ENCODE peak calls at places on chromosomes 6 and 20, in five cellular contexts. W is K562, H is GM12878, B is H1, X is HepG2. Q is an unnamed sample.

GRCh38 chr20:57747889-57748456 is 38.2 kb upstream of the PMEPA1 start:
- DNase-seq in H (no peak), B (no peak), W (no peak), X (no peak), Q (no peak)

GRCh38 chr20:23291575-23292240 is 58.9 kb upstream of the NXT1 start:
- DNase-seq in H (no peak), B (no peak), W (no peak), X (no peak), Q (no peak)

GRCh38 chr6:163902993-163903392 is 488.5 kb downstream of the QKI start:
- DNase-seq in H (no peak), W (no peak), B (no peak), X (no peak), Q (no peak)

GRCh38 chr6:155313602-155314091 is 637 bp downstream of the TFB1M start:
- DNase-seq in X (peak), H (no peak), W (peak), B (no peak), Q (no peak)

GRCh38 chr20:24403410-24403809 is 66.0 kb upstream of the SYNDIG1 start:
- DNase-seq in B (no peak), X (no peak), W (no peak), H (no peak), Q (no peak)

GRCh38 chr6:137892271-137892708 is 25.2 kb downstream of the TNFAIP3 start:
- DNase-seq in W (no peak), H (no peak), B (no peak), X (no peak), Q (no peak)

GRCh38 chr20:32534661-32535240 is 50.4 kb downstream of the NOL4L start:
- DNase-seq in W (no peak), B (no peak), X (no peak), H (no peak), Q (peak)

GRCh38 chr6:150451767-150452641 is 83.2 kb downstream of the IYD start:
- DNase-seq in B (no peak), X (no peak), H (no peak), W (no peak), Q (no peak)

GRCh38 chr6:48111143-48111506 is at the start of gene PTCHD4:
- DNase-seq in W (no peak), B (no peak), H (no peak), X (peak), Q (no peak)

GRCh38 chr6:17226269-17226668 is 54.9 kb upstream of the RBM24 start:
- DNase-seq in X (no peak), W (no peak), B (no peak), H (no peak), Q (no peak)

GRCh38 chr20:8981482-8981881 is 87.4 kb upstream of the PLCB4 start:
- DNase-seq in W (no peak), X (no peak), B (no peak), H (no peak), Q (no peak)

GRCh38 chr6:170101281-170102035 is 189.4 kb downstream of the DLL1 start:
- DNase-seq in B (peak), W (no peak), X (no peak), H (no peak), Q (no peak)

GRCh38 chr20:25496968-25497401 is 88.3 kb downstream of the NINL start:
- DNase-seq in H (no peak), B (no peak), X (no peak), W (no peak), Q (no peak)

GRCh38 chr20:25048519-25048952 is 9.4 kb downstream of the ACSS1 start:
- DNase-seq in W (no peak), X (no peak), H (no peak), B (no peak), Q (peak)

GRCh38 chr6:15546591-15546990 is 116.2 kb downstream of the DTNBP1 start:
- DNase-seq in H (no peak), W (no peak), X (no peak), B (no peak), Q (no peak)

GRCh38 chr20:30376767-30377658 is 880.5 kb upstream of the DEFB115 start:
- DNase-seq in H (peak), B (peak), W (peak), X (peak), Q (no peak)

GRCh38 chr6:136822051-136822378 is 377 bp upstream of the PEX7 start:
- DNase-seq in B (peak), X (no peak), W (no peak), H (no peak), Q (no peak)

GRCh38 chr6:42276008-42276890 is 58.6 kb upstream of the MRPS10 start:
- DNase-seq in H (no peak), W (no peak), X (no peak), B (no peak), Q (no peak)

GRCh38 chr20:62317167-62317655 is 14.4 kb downstream of the ADRM1 start:
- DNase-seq in B (no peak), X (no peak), W (no peak), H (no peak), Q (no peak)

GRCh38 chr6:169831450-169832246 is 80.2 kb downstream of the ERMARD start:
- DNase-seq in X (peak), B (peak), W (peak), H (no peak), Q (peak)

GRCh38 chr6:137016366-137016765 is 28.4 kb downstream of the IL20RA start:
- DNase-seq in W (no peak), B (no peak), X (no peak), H (no peak), Q (no peak)

GRCh38 chr6:134021396-134022122 is 30.9 kb downstream of the SLC2A12 start:
- DNase-seq in W (peak), X (no peak), H (no peak), B (no peak), Q (peak)

GRCh38 chr20:8562356-8562755 is 430.3 kb downstream of the PLCB1 start:
- DNase-seq in B (no peak), W (no peak), X (no peak), H (no peak), Q (no peak)

GRCh38 chr20:61135266-61135665 is 116.8 kb upstream of the CDH4 start:
- DNase-seq in X (no peak), W (no peak), H (no peak), B (no peak), Q (no peak)

GRCh38 chr20:4161447-4162251 is 146.3 kb upstream of the RNF24 start:
- DNase-seq in H (peak), B (no peak), X (peak), W (no peak), Q (no peak)

GRCh38 chr6:34130870-34131269 is 15.0 kb downstream of the GRM4 start:
- DNase-seq in W (no peak), X (no peak), B (no peak), H (no peak), Q (no peak)

GRCh38 chr6:158014505-158015187 is 33.0 kb downstream of the SYNJ2 start:
- DNase-seq in H (no peak), W (no peak), B (no peak), X (peak), Q (no peak)

GRCh38 chr6:63839485-63839884 is 203.9 kb downstream of the PHF3 start:
- DNase-seq in B (no peak), W (no peak), H (no peak), X (no peak), Q (no peak)

GRCh38 chr6:41167173-41167963 is 4.5 kb upstream of the TREM2 start:
- DNase-seq in B (peak), X (no peak), W (no peak), H (no peak), Q (no peak)

GRCh38 chr6:29505808-29506207 is 18.1 kb upstream of the MAS1L start:
- DNase-seq in B (peak), W (no peak), H (no peak), X (no peak), Q (no peak)

GRCh38 chr20:45817652-45818194 is 5.3 kb downstream of the UBE2C start:
- DNase-seq in B (no peak), W (no peak), H (no peak), X (no peak), Q (no peak)

GRCh38 chr20:36333841-36334240 is 27.7 kb downstream of the DLGAP4 start:
- DNase-seq in B (no peak), X (no peak), H (no peak), W (no peak), Q (no peak)

GRCh38 chr20:36334281-36335075 is 28.3 kb downstream of the DLGAP4 start:
- DNase-seq in W (no peak), H (no peak), B (no peak), X (no peak), Q (no peak)

GRCh38 chr20:36335187-36335870 is 29.2 kb downstream of the DLGAP4 start:
- DNase-seq in W (no peak), X (no peak), H (no peak), B (no peak), Q (no peak)

GRCh38 chr20:36330091-36330490 is 24.0 kb downstream of the DLGAP4 start:
- DNase-seq in W (no peak), B (no peak), X (no peak), H (no peak), Q (no peak)

DNA sequence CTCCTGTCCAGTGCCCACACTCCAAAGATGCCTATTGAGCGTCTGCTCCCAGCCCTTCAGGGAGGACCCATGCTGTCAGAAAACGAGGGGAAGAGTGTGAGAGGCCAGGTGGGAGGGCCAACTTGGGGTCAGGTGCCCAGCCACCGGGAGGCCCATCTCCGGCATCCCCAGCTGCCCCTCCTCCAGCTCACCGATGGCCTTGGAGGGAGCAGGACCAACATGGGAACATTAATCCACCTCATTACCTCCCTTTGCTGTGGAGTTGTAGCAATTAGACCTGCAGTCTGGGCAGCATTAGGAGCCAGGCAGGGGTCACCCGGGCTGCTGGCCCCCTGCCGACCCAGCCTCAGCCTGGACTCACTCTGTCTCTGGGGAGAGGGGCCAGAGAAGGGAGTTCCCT is 25.0 kb downstream of the DLGAP4 start:
- DNase-seq in B (no peak), H (no peak), X (no peak), W (no peak), Q (no peak)
- TF ChIP-seq GABPA in B (no peak), H (no peak), X (no peak), W (no peak), Q (no peak)

GRCh38 chr20:39041067-39041466 is 78.9 kb downstream of the DHX35 start:
- DNase-seq in X (no peak), H (no peak), B (no peak), W (no peak), Q (no peak)

GRCh38 chr20:39047417-39047985 is 85.4 kb downstream of the DHX35 start:
- DNase-seq in B (no peak), W (no peak), H (no peak), X (no peak), Q (no peak)

GRCh38 chr20:39042279-39043150 is 80.4 kb downstream of the DHX35 start:
- DNase-seq in B (no peak), H (no peak), X (no peak), W (no peak), Q (no peak)

GRCh38 chr20:39045676-39046075 is 83.5 kb downstream of the DHX35 start:
- DNase-seq in W (no peak), H (no peak), B (no peak), X (no peak), Q (no peak)

DNA sequence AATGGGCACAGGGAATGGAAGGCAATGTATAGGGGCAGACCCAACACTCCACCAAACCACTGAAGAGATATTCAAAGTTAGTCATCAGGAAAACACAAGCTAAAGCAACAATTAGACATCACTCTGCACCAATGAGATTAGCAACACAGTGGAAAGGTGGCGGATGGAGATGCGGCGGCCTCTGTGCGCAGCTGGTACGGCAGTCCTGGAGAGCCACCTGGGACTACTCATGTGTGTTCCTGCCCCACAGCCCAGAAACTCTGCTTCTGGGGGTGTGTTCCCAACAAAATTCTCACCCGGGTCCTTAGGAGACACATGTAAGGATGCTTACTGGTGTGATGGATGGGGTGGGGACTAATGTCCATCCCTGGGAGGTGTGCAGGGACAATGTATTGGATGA is 82.4 kb downstream of the DHX35 start:
- DNase-seq in H (no peak), B (no peak), X (no peak), W (no peak), Q (no peak)
- H3K4me3 ChIP-seq in H (no peak), B (no peak), X (no peak), W (no peak), Q (no peak)

DNA sequence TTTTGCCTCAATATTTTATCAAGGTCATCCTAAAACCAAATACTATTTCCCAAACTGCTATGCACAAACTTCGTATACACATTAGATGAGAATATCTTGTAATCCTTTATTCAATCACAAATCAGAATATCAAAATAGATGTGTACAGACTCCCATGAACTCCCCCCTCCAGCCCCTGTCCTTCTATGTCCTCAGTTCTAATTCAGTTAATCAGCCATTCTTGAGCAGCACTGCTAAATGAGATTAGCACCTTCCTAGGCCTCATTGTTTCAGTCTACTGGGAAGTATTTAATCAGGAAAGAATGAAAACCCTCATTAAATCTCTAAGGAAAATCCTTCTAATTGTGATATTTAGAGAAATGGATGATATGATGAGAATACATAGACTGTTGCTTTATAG is 36.6 kb downstream of the RCAN2 start:
- DNase-seq in X (no peak), H (no peak), W (no peak), B (no peak), Q (no peak)
- H3K27ac ChIP-seq in X (no peak), H (no peak), W (no peak), B (no peak), Q (no peak)

DNA sequence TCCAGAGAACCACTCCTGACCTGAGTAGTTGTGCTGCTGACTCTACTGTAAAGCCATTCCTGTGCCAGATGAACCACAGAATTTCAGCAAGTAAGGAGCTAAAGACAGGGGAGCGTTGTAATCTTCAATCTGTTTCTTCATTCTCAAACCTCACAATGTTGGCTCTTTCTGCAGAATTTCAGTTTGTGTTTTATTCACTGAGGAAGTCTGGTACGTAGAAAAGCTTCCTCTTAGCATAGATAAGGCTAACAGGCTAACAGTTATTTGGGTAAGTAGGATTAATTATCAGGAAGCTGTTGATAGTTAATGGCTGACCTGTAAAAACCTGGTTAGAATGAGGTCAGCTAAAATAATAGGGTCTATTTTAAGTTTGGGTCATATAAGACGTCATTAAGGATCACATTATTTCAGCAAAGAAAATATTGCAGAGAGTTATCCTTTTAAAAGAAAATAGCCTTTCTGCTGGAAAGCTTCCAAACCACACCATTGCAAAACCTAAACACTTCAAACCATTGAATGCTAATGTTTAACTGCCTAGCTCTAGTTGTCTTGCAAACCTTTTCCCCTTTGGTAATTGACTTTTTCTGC is 14.1 kb upstream of the TENT5A start:
- DNase-seq in H (no peak), B (no peak), X (peak), W (no peak), Q (peak)
- TF ChIP-seq GABPA in H (no peak), B (no peak), X (no peak), W (no peak), Q (no peak)

DNA sequence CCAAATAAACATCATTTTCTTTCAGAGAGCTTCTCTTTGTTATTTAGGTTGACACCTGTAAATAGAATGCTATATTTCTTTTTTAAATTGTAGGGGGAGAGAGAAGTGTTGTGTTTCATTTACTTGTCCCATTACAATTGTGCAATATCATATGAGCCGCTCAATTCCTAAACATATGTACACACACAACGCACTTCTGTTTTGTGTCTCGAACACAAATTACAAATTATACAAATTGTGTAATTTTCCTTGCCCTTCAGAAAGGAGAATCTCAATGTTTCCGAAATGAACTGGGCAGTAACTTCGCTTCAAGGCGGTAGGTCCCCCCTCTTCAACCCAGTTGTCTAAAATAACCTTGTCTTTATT is 2.6 kb upstream of the ABT1 start:
- DNase-seq in W (peak), B (no peak), X (no peak), H (no peak), Q (no peak)
- H3K4me3 ChIP-seq in W (peak), B (peak), X (peak), H (no peak), Q (no peak)